ENCODE peak calls at places on chromosomes 5 and 9, in ten cellular contexts. I is sciatic nerve, B is Calu3, D is LoVo, U is tibial artery, H is GF-D8, W is lung microvascular endothelial cell, L is iris pigment epithelial cell, O is BJ, Q is RWPE1. P is an unnamed sample.

GRCh38 chr5:68173007-68173406 is 42.5 kb upstream of the PIK3R1 start:
- DNase-seq in I (no peak), D (no peak), H (no peak), W (no peak), L (no peak), U (no peak), Q (no peak), B (no peak), O (no peak), P (no peak)

GRCh38 chr5:172004824-172005237 is 1.6 kb downstream of the FBXW11 start:
- DNase-seq in O (no peak), I (no peak), L (no peak), U (no peak), D (no peak), B (no peak), W (peak), Q (no peak), H (no peak), P (no peak)

GRCh38 chr9:37747271-37747753 is 6.3 kb upstream of the TRMT10B start:
- DNase-seq in L (peak), H (peak), I (peak), D (peak), B (peak), Q (peak), O (peak), W (peak), U (no peak), P (peak)

GRCh38 chr5:114362197-114362976 is 517 bp downstream of the KCNN2 start:
- DNase-seq in D (no peak), I (no peak), O (no peak), W (peak), Q (peak), L (peak), B (no peak), H (no peak), U (no peak), P (no peak)

GRCh38 chr5:151219789-151220188 is 4.1 kb downstream of the CCDC69 start:
- DNase-seq in W (peak), B (no peak), U (no peak), L (peak), I (no peak), H (no peak), D (no peak), Q (no peak), O (no peak), P (peak)

GRCh38 chr5:126274396-126274795 is 148.8 kb upstream of the GRAMD2B start:
- DNase-seq in B (no peak), Q (peak), L (no peak), I (no peak), O (no peak), U (no peak), H (no peak), D (no peak), W (no peak), P (no peak)

GRCh38 chr9:114372971-114373591 is 14.7 kb downstream of the AKNA start:
- DNase-seq in Q (no peak), W (peak), B (no peak), I (no peak), D (no peak), L (no peak), U (peak), O (no peak), H (peak), P (no peak)

GRCh38 chr9:111917980-111918379 is 21.4 kb downstream of the UGCG start:
- DNase-seq in W (no peak), B (no peak), H (no peak), O (no peak), D (no peak), L (no peak), I (no peak), Q (no peak), U (no peak), P (no peak)

GRCh38 chr5:72525816-72526215 is 18.6 kb upstream of the ZNF366 start:
- DNase-seq in B (no peak), D (no peak), L (peak), Q (peak), H (no peak), U (no peak), O (peak), I (no peak), W (peak), P (peak)

GRCh38 chr5:90783460-90784333 is 225.1 kb downstream of the ADGRV1 start:
- DNase-seq in U (no peak), H (no peak), D (peak), B (peak), O (peak), Q (peak), L (peak), I (peak), W (peak), P (peak)

GRCh38 chr5:94241288-94241651 is 377.1 kb downstream of the KIAA0825 start:
- DNase-seq in L (peak), U (no peak), H (no peak), B (peak), D (peak), Q (peak), W (no peak), O (no peak), I (no peak), P (peak)

GRCh38 chr9:131402738-131403492 is 9.0 kb downstream of the PRRC2B start:
- DNase-seq in W (peak), U (peak), D (no peak), L (peak), I (peak), Q (peak), B (peak), H (no peak), O (no peak), P (peak)

GRCh38 chr9:33466565-33467495 is 6.9 kb downstream of the NOL6 start:
- DNase-seq in Q (peak), D (peak), L (peak), W (peak), H (no peak), U (peak), I (peak), B (peak), O (no peak), P (peak)

GRCh38 chr9:74555625-74556024 is 58.5 kb downstream of the RORB start:
- DNase-seq in D (no peak), I (no peak), U (no peak), Q (no peak), O (no peak), L (no peak), B (no peak), H (no peak), W (no peak), P (no peak)

GRCh38 chr5:138929571-138929955 is 54.4 kb upstream of the LRRTM2 start:
- DNase-seq in I (no peak), H (no peak), W (no peak), L (no peak), D (no peak), B (no peak), Q (no peak), U (no peak), O (no peak), P (peak)

GRCh38 chr5:76622076-76622475 is 1.1 kb downstream of the F2RL2 start:
- DNase-seq in I (no peak), L (no peak), Q (no peak), O (no peak), D (no peak), H (no peak), W (no peak), U (no peak), B (no peak), P (no peak)

GRCh38 chr5:154087260-154087659 is 48.5 kb downstream of the MFAP3 start:
- DNase-seq in O (no peak), D (peak), Q (no peak), H (no peak), W (no peak), L (peak), U (no peak), I (no peak), B (no peak), P (peak)

GRCh38 chr5:123209163-123210013 is 120.3 kb downstream of the PRDM6 start:
- DNase-seq in Q (peak), B (peak), D (peak), H (no peak), L (peak), O (peak), U (no peak), W (peak), I (no peak), P (no peak)

GRCh38 chr9:34372598-34373011 is 4.1 kb downstream of the MYORG start:
- DNase-seq in H (no peak), Q (no peak), U (no peak), O (no peak), L (no peak), D (no peak), W (no peak), B (no peak), I (no peak), P (no peak)

GRCh38 chr5:157900644-157901043 is 41.7 kb upstream of the CLINT1 start:
- DNase-seq in O (no peak), U (no peak), Q (no peak), D (no peak), I (no peak), B (no peak), W (no peak), L (no peak), H (no peak), P (no peak)

GRCh38 chr5:81265101-81265500 is 32.0 kb downstream of the CKMT2 start:
- DNase-seq in O (no peak), H (no peak), L (peak), B (no peak), D (no peak), U (no peak), W (no peak), Q (no peak), I (no peak), P (no peak)

GRCh38 chr9:132350861-132351315 is 3.9 kb downstream of the SETX start:
- DNase-seq in H (no peak), B (no peak), U (no peak), D (no peak), O (no peak), L (peak), W (peak), I (no peak), Q (no peak), P (no peak)

GRCh38 chr9:16601991-16602390 is 268.5 kb downstream of the BNC2 start:
- DNase-seq in I (no peak), W (no peak), L (no peak), D (no peak), Q (no peak), B (no peak), U (no peak), H (no peak), O (no peak), P (no peak)

GRCh38 chr5:14217587-14217986 is 74.4 kb downstream of the TRIO start:
- DNase-seq in I (no peak), U (no peak), Q (no peak), W (no peak), D (no peak), H (no peak), B (no peak), O (no peak), L (no peak), P (no peak)

GRCh38 chr9:101138516-101138915 is 110.0 kb downstream of the PLPPR1 start:
- DNase-seq in D (no peak), I (no peak), B (no peak), Q (no peak), O (no peak), L (no peak), U (no peak), W (no peak), H (no peak), P (no peak)

GRCh38 chr9:15935661-15936315 is 382.9 kb downstream of the CCDC171 start:
- DNase-seq in O (peak), W (no peak), L (peak), Q (no peak), B (no peak), I (no peak), U (no peak), D (no peak), H (no peak), P (no peak)

GRCh38 chr5:149380466-149381121 is 1.5 kb upstream of the IL17B start:
- DNase-seq in Q (no peak), U (peak), H (no peak), I (no peak), W (no peak), D (no peak), B (no peak), O (no peak), L (no peak), P (no peak)

GRCh38 chr9:119264165-119264564 is 105.1 kb downstream of the BRINP1 start:
- DNase-seq in B (no peak), U (no peak), D (no peak), L (no peak), H (no peak), W (no peak), O (no peak), I (no peak), Q (no peak), P (no peak)

GRCh38 chr9:77826621-77827020 is 178.5 kb upstream of the GNA14 start:
- DNase-seq in B (no peak), U (no peak), W (no peak), D (no peak), O (no peak), I (no peak), H (no peak), Q (no peak), L (peak), P (peak)

GRCh38 chr9:131754846-131755245 is 15.0 kb upstream of the RAPGEF1 start:
- DNase-seq in W (no peak), Q (no peak), B (no peak), U (no peak), O (no peak), L (no peak), D (no peak), H (no peak), I (no peak), P (no peak)

GRCh38 chr5:4058899-4059298 is 463.3 kb downstream of the IRX1 start:
- DNase-seq in I (no peak), B (no peak), O (no peak), Q (peak), D (no peak), W (no peak), L (no peak), U (no peak), H (no peak), P (no peak)

GRCh38 chr5:1474875-1475543 is 29.8 kb upstream of the SLC6A3 start:
- DNase-seq in L (no peak), B (no peak), Q (no peak), I (no peak), H (no peak), W (no peak), O (no peak), D (no peak), U (no peak), P (no peak)

GRCh38 chr9:125988479-125989050 is 241.4 kb downstream of the PBX3 start:
- DNase-seq in W (no peak), B (no peak), D (no peak), H (no peak), U (peak), L (no peak), Q (no peak), O (no peak), I (peak), P (no peak)

P was measured in SK-MEL-5.